ENCODE peak calls at places on chromosomes 13 and 19, in six cellular contexts. J is HepG2, A is MM.1S, I is neural progenitor cell, R is endothelial cell of umbilical vein, O is A673. F is an unnamed sample. For H3K36me3, the result is how much of the 10 kb centered on the place peaks cover.

GRCh38 chr13:51370116-51370515 is 30.6 kb downstream of the SERPINE3 start:
- DNase-seq in J (no peak), A (no peak), I (no peak), R (no peak), O (no peak), F (no peak)

GRCh38 chr13:74550039-74550438 is 415.8 kb upstream of the KLF12 start:
- DNase-seq in J (no peak), A (no peak), I (no peak), R (no peak), O (no peak), F (no peak)

GRCh38 chr13:20901668-20902437 is 693 bp downstream of the XPO4 start:
- DNase-seq in J (peak), A (peak), I (peak), R (peak), O (peak), F (no peak)

GRCh38 chr13:86563308-86563707 is 764.1 kb upstream of the SLITRK6 start:
- DNase-seq in J (no peak), A (no peak), I (no peak), R (peak), O (peak), F (no peak)

GRCh38 chr19:36142046-36142445 is 2.2 kb downstream of the CAPNS1 start:
- DNase-seq in J (no peak), A (no peak), I (no peak), R (no peak), O (no peak), F (no peak)

GRCh38 chr19:5117421-5117820 is 148.5 kb downstream of the KDM4B start:
- DNase-seq in J (no peak), A (no peak), I (no peak), R (no peak), O (no peak), F (no peak)

GRCh38 chr13:50128406-50129048 is 113.3 kb downstream of the KCNRG start:
- DNase-seq in J (no peak), A (peak), I (peak), R (no peak), O (no peak), F (no peak)

GRCh38 chr19:14106840-14107239 is 10.7 kb downstream of the PRKACA start:
- DNase-seq in J (no peak), A (no peak), I (no peak), R (no peak), O (no peak), F (no peak)

GRCh38 chr13:67736646-67737420 is 506.7 kb upstream of the PCDH9 start:
- DNase-seq in J (peak), A (no peak), I (peak), R (no peak), O (peak), F (peak)

GRCh38 chr19:2181618-2181997 is 17.9 kb downstream of the DOT1L start:
- DNase-seq in J (no peak), A (no peak), I (no peak), R (no peak), O (no peak), F (no peak)

GRCh38 chr19:15222738-15223648 is 9.3 kb downstream of the EPHX3 start:
- DNase-seq in J (peak), A (peak), I (peak), R (peak), O (peak), F (peak)

GRCh38 chr19:38262585-38263268 is 1.6 kb upstream of the SPINT2 start:
- DNase-seq in J (no peak), A (no peak), I (no peak), R (no peak), O (no peak), F (no peak)

GRCh38 chr13:114309806-114310410 is 4.4 kb upstream of the CHAMP1 start:
- DNase-seq in J (no peak), A (peak), I (peak), R (no peak), O (no peak), F (no peak)

GRCh38 chr19:19105365-19106060 is 32.8 kb downstream of the TMEM161A start:
- DNase-seq in J (peak), A (no peak), I (peak), R (peak), O (peak), F (peak)

GRCh38 chr13:45121421-45121820 is 1.1 kb downstream of the GTF2F2 start:
- DNase-seq in J (peak), A (peak), I (peak), R (peak), O (peak), F (no peak)

GRCh38 chr19:19443283-19443682 is 37.8 kb downstream of the GATAD2A start:
- DNase-seq in J (no peak), A (no peak), I (no peak), R (no peak), O (no peak), F (no peak)

GRCh38 chr13:113995051-113995601 is 21.2 kb upstream of the C13orf46 start:
- DNase-seq in J (no peak), A (no peak), I (no peak), R (no peak), O (no peak), F (no peak)

GRCh38 chr19:2302319-2303208 is 5.4 kb downstream of the LINGO3 start:
- DNase-seq in J (no peak), A (no peak), I (peak), R (peak), O (no peak), F (no peak)

GRCh38 chr19:1132625-1133383 is 29.0 kb downstream of the GPX4 start:
- DNase-seq in J (no peak), A (peak), I (no peak), R (no peak), O (no peak), F (no peak)

GRCh38 chr19:56105090-56105701 is 15.9 kb downstream of the ZNF787 start:
- DNase-seq in J (peak), A (no peak), I (peak), R (peak), O (peak), F (no peak)

GRCh38 chr13:21730186-21730880 is 59.5 kb downstream of the FGF9 start:
- DNase-seq in J (no peak), A (no peak), I (no peak), R (no peak), O (no peak), F (no peak)

GRCh38 chr13:72875233-72875632 is 93.3 kb downstream of the PIBF1 start:
- DNase-seq in J (no peak), A (no peak), I (no peak), R (no peak), O (no peak), F (no peak)

GRCh38 chr13:98528663-98529064 is 48.2 kb downstream of the STK24 start:
- DNase-seq in J (no peak), A (no peak), I (no peak), R (peak), O (no peak), F (no peak)

GRCh38 chr19:18446145-18446810 is 8.3 kb upstream of the ISYNA1 start:
- DNase-seq in J (no peak), A (no peak), I (no peak), R (no peak), O (no peak), F (no peak)

GRCh38 chr19:29671393-29672076 is 6.3 kb downstream of the PLEKHF1 start:
- DNase-seq in J (peak), A (no peak), I (no peak), R (peak), O (no peak), F (no peak)

GRCh38 chr13:40200273-40200978 is 466.0 kb downstream of the FOXO1 start:
- DNase-seq in J (no peak), A (no peak), I (no peak), R (no peak), O (no peak), F (no peak)

GRCh38 chr13:84588023-84588422 is 705.7 kb upstream of the SLITRK1 start:
- DNase-seq in J (no peak), A (no peak), I (no peak), R (no peak), O (no peak), F (no peak)

GRCh38 chr19:47020992-47021496 is 1.4 kb downstream of the NPAS1 start:
- DNase-seq in J (no peak), A (no peak), I (peak), R (no peak), O (no peak), F (no peak)

GRCh38 chr13:23620211-23620610 is 50.0 kb downstream of the TNFRSF19 start:
- DNase-seq in J (no peak), A (no peak), I (no peak), R (no peak), O (no peak), F (no peak)

GRCh38 chr13:112897956-112898785 is 70.8 kb upstream of the MCF2L start:
- DNase-seq in J (no peak), A (no peak), I (no peak), R (no peak), O (no peak), F (no peak)

GRCh38 chr13:46089213-46089612 is 15.6 kb downstream of the CPB2 start:
- DNase-seq in J (no peak), A (no peak), I (no peak), R (no peak), O (no peak), F (no peak)

GRCh38 chr13:113084094-113084942 is 21.3 kb upstream of the F7 start:
- DNase-seq in J (no peak), A (no peak), I (no peak), R (no peak), O (no peak), F (no peak)

GRCh38 chr13:32659736-32660135 is 73.5 kb downstream of the PDS5B start:
- DNase-seq in J (no peak), A (no peak), I (no peak), R (peak), O (no peak), F (no peak)

GRCh38 chr13:49657241-49657641 is 28.9 kb downstream of the ARL11 start:
- DNase-seq in J (no peak), A (no peak), I (peak), R (no peak), O (no peak), F (no peak)

GRCh38 chr19:10420444-10421239 is at the start of gene PDE4A:
- DNase-seq in J (no peak), A (peak), I (peak), R (no peak), O (peak), F (no peak)

GRCh38 chr19:718251-719024 is 9.7 kb downstream of the PALM start:
- DNase-seq in J (no peak), A (no peak), I (no peak), R (no peak), O (no peak), F (no peak)

GRCh38 chr13:79528356-79528755 is 47.4 kb downstream of the NDFIP2 start:
- DNase-seq in J (no peak), A (no peak), I (no peak), R (no peak), O (no peak), F (no peak)

GRCh38 chr13:36432106-36432544 is at the start of gene CCNA1:
- DNase-seq in J (no peak), A (no peak), I (peak), R (no peak), O (peak), F (no peak)

GRCh38 chr13:36431204-36432105 is 840 bp upstream of the CCNA1 start:
- DNase-seq in J (no peak), A (no peak), I (peak), R (no peak), O (peak), F (no peak)

GRCh38 chr13:36428083-36428482 is 4.2 kb upstream of the CCNA1 start:
- DNase-seq in J (no peak), A (no peak), I (no peak), R (no peak), O (no peak), F (no peak)

DNA sequence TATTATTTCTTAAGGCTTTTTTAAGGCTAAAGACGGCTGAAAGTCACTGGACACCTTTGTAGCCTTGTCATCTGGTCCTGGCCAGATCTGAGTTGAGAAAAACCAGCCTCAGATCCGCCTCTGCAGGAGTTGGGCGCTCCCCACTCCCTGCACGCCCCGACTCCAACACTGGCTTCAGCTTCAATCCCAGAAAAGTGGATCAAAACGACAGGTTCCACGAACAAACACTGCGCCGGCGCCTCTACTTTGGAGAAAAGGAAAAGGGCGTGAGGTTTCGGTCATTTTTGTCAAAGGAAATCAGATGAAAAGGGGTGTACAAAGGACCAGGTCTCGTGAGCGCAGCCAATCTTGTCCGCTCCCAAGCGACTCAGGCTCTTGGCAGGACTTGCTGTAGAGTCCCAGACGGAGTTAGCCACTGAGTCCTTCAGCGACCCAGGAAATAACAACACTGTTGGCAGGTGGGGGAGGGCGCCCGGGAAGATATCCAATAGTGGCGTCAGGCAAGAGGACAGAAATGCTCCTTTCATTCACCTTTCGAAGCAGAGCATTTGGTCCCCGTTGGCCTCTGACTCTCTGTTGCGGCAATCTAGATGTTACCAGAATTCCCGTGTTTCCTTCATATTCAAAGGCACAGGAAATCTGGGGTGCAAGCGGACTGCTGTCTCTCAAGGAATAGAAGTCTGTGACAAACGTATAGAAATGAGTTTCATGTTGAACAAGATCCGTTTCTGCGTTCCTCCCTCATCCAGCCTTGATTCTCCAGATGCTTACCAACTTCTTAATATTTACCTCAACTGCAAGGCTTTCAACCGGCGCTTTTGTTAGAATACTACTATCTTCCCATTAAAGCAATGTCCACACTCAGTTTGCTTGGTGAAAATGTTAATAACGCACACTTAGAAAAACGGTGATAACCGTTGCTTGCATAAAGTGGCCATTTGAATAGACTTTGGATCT is 1.8 kb upstream of the CCNA1 start:
- DNase-seq in J (no peak), A (no peak), I (peak), R (no peak), O (no peak), F (no peak)
- TF ChIP-seq EZH2 in J (no peak), A (no peak), I (peak), R (no peak), O (no peak), F (no peak)

GRCh38 chr13:106344318-106344717 is 191.1 kb downstream of the EFNB2 start:
- DNase-seq in J (no peak), A (no peak), I (no peak), R (no peak), O (no peak), F (no peak)
- H3K27ac ChIP-seq in J (no peak), A (no peak), I (no peak), R (no peak), O (no peak), F (no peak)

GRCh38 chr19:41971363-41971762 is 12.2 kb upstream of the RABAC1 start:
- DNase-seq in J (no peak), A (no peak), I (no peak), R (no peak), O (no peak), F (no peak)

GRCh38 chr19:41969196-41969595 is 10.1 kb upstream of the RABAC1 start:
- DNase-seq in J (no peak), A (no peak), I (no peak), R (no peak), O (no peak), F (no peak)

GRCh38 chr19:41967056-41967783 is 8.1 kb upstream of the RABAC1 start:
- DNase-seq in J (no peak), A (no peak), I (no peak), R (no peak), O (no peak), F (no peak)

GRCh38 chr19:41969772-41970458 is 10.8 kb upstream of the RABAC1 start:
- DNase-seq in J (no peak), A (no peak), I (no peak), R (no peak), O (no peak), F (no peak)

DNA sequence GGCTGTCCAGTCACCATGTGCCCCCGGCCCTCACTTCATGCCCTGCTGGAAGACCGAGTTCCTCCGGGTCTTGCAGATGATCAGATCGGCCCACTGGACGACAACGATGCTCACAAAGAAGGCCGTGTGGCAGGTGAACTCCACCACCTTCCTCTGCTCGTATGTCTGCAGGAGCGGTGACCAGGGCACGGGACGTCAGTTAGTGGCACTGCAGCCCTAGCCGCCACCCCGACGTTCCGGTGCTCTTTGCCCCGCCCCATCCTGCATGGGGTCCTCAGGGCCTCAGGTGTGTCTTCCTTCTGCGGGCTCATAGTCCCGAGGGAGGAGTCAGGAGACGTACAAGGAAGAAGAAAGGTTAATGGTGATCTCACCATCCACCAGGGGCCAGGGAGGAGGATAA is 9.6 kb upstream of the RABAC1 start:
- DNase-seq in J (no peak), A (no peak), I (no peak), R (no peak), O (no peak), F (no peak)
- H3K36me3 ChIP-seq in J (under half), A (under half), I (under half), R (under half), O (under half), F (under half)

GRCh38 chr19:31352782-31353651 is 3.8 kb upstream of the TSHZ3 start:
- DNase-seq in J (no peak), A (no peak), I (peak), R (no peak), O (no peak), F (no peak)

GRCh38 chr19:31352296-31352781 is 3.1 kb upstream of the TSHZ3 start:
- DNase-seq in J (no peak), A (no peak), I (peak), R (no peak), O (no peak), F (no peak)

GRCh38 chr19:31354919-31355318 is 5.7 kb upstream of the TSHZ3 start:
- DNase-seq in J (no peak), A (no peak), I (peak), R (no peak), O (no peak), F (no peak)

GRCh38 chr19:31354316-31354715 is 5.1 kb upstream of the TSHZ3 start:
- DNase-seq in J (no peak), A (no peak), I (no peak), R (no peak), O (no peak), F (no peak)

GRCh38 chr19:31353826-31354225 is 4.6 kb upstream of the TSHZ3 start:
- DNase-seq in J (no peak), A (no peak), I (peak), R (no peak), O (no peak), F (no peak)
- TF ChIP-seq EZH2 in J (no peak), A (no peak), I (no peak), R (no peak), O (no peak), F (no peak)

DNA sequence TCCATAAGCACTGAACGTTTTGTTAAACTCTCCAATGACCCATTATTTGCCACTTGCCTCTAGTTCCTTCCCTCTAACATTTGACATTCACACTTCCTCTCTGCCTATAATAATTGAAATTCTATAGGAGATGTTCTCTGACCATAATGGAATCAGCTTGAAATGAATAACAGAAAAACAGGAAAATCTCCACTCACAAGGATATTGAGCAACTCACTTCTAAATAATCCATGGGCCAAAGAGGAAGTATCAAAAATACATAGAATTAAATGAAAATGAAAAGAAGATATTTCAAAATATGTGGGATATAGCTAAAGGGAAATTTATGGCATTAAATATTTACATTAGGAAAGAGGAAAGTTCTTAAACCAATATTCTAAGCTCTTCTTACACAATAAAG is 3.4 kb upstream of the FCGBP start:
- DNase-seq in J (no peak), A (no peak), I (no peak), R (no peak), O (no peak), F (no peak)
- H3K27ac ChIP-seq in J (no peak), A (no peak), I (no peak), R (no peak), O (peak), F (peak)

GRCh38 chr19:49594157-49595005 is 3.4 kb downstream of the PRR12 start:
- DNase-seq in J (no peak), A (no peak), I (no peak), R (no peak), O (no peak), F (no peak)

GRCh38 chr19:49596407-49596806 is 5.4 kb downstream of the PRR12 start:
- DNase-seq in J (no peak), A (no peak), I (no peak), R (no peak), O (no peak), F (no peak)

GRCh38 chr19:49595006-49595818 is 4.2 kb downstream of the PRR12 start:
- DNase-seq in J (no peak), A (no peak), I (no peak), R (no peak), O (no peak), F (no peak)

GRCh38 chr19:49596954-49597702 is 6.1 kb downstream of the PRR12 start:
- DNase-seq in J (no peak), A (no peak), I (no peak), R (no peak), O (no peak), F (no peak)

GRCh38 chr19:49595819-49596404 is 4.9 kb downstream of the PRR12 start:
- DNase-seq in J (no peak), A (no peak), I (no peak), R (no peak), O (no peak), F (no peak)
- H3K36me3 ChIP-seq in J (under half), A (under half), I (under half), R (under half), O (half or more), F (half or more)

GRCh38 chr19:40217921-40218890 is at the start of gene TTC9B:
- DNase-seq in J (no peak), A (no peak), I (peak), R (no peak), O (peak), F (no peak)
- TF ChIP-seq EZH2 in J (no peak), A (no peak), I (no peak), R (no peak), O (no peak), F (no peak)

F was measured in SK-N-MC.